ENCODE peak calls at places on chromosome 13, in six cellular contexts. T, N, J, D, R and G are unnamed samples.

GRCh38 chr13:79392882-79393563 is 13.0 kb downstream of the RBM26 start:
- DNase-seq in T (no peak), N (no peak), J (no peak), D (peak), R (no peak), G (peak)

GRCh38 chr13:31725841-31726240 is 13.5 kb upstream of the RXFP2 start:
- DNase-seq in T (no peak), N (no peak), J (no peak), D (no peak), R (no peak), G (no peak)

GRCh38 chr13:102141625-102142472 is 260.0 kb downstream of the FGF14 start:
- DNase-seq in T (peak), N (no peak), J (no peak), D (peak), R (no peak), G (no peak)

GRCh38 chr13:73910733-73911132 is 223.5 kb downstream of the KLF12 start:
- DNase-seq in T (no peak), N (no peak), J (no peak), D (no peak), R (no peak), G (no peak)

GRCh38 chr13:31200636-31200970 is 828 bp downstream of the B3GLCT start:
- DNase-seq in T (peak), N (peak), J (no peak), D (no peak), R (peak), G (peak)

GRCh38 chr13:50125556-50126377 is 110.5 kb downstream of the KCNRG start:
- DNase-seq in T (peak), N (peak), J (peak), D (peak), R (peak), G (peak)

GRCh38 chr13:112761701-112762689 is 72.2 kb downstream of the ATP11A start:
- DNase-seq in T (no peak), N (no peak), J (no peak), D (peak), R (no peak), G (peak)

GRCh38 chr13:51781246-51782022 is 22.5 kb downstream of the DHRS12 start:
- DNase-seq in T (no peak), N (no peak), J (no peak), D (peak), R (peak), G (peak)

GRCh38 chr13:80131204-80131603 is 209.7 kb downstream of the SPRY2 start:
- DNase-seq in T (no peak), N (peak), J (no peak), D (peak), R (peak), G (peak)

GRCh38 chr13:78137404-78138142 is 218.9 kb upstream of the EDNRB start:
- DNase-seq in T (peak), N (no peak), J (peak), D (peak), R (peak), G (peak)

GRCh38 chr13:18948664-18949488 is 232.7 kb downstream of the TUBA3C start:
- DNase-seq in T (no peak), N (peak), J (no peak), D (no peak), R (no peak), G (no peak)

GRCh38 chr13:107144432-107144831 is 576.5 kb upstream of the ARGLU1 start:
- DNase-seq in T (no peak), N (no peak), J (no peak), D (peak), R (no peak), G (no peak)

GRCh38 chr13:55493297-55493696 is 1647.4 kb upstream of the PRR20A start:
- DNase-seq in T (no peak), N (no peak), J (no peak), D (no peak), R (no peak), G (no peak)

GRCh38 chr13:32850311-32851052 is 165.7 kb upstream of the KL start:
- DNase-seq in T (no peak), N (no peak), J (no peak), D (no peak), R (no peak), G (no peak)

GRCh38 chr13:32983058-32983457 is 33.2 kb upstream of the KL start:
- DNase-seq in T (no peak), N (no peak), J (no peak), D (no peak), R (no peak), G (no peak)

GRCh38 chr13:41004875-41005693 is 14.0 kb downstream of the ELF1 start:
- DNase-seq in T (no peak), N (no peak), J (no peak), D (peak), R (no peak), G (no peak)

GRCh38 chr13:27500806-27501534 is 50.6 kb upstream of the MTIF3 start:
- DNase-seq in T (no peak), N (no peak), J (no peak), D (no peak), R (no peak), G (no peak)

GRCh38 chr13:46559272-46559805 is 6.4 kb downstream of the LRCH1 start:
- DNase-seq in T (no peak), N (no peak), J (no peak), D (no peak), R (no peak), G (no peak)

GRCh38 chr13:62119739-62120700 is 704.4 kb upstream of the PCDH20 start:
- DNase-seq in T (no peak), N (no peak), J (no peak), D (peak), R (no peak), G (no peak)

GRCh38 chr13:99857738-99858137 is 113.8 kb downstream of the ZIC5 start:
- DNase-seq in T (no peak), N (no peak), J (no peak), D (no peak), R (no peak), G (no peak)

GRCh38 chr13:44649118-44649455 is 73.0 kb upstream of the TSC22D1 start:
- DNase-seq in T (no peak), N (no peak), J (no peak), D (no peak), R (no peak), G (no peak)

GRCh38 chr13:41842029-41842428 is 118.9 kb downstream of the VWA8 start:
- DNase-seq in T (no peak), N (no peak), J (no peak), D (peak), R (no peak), G (no peak)

GRCh38 chr13:52001120-52001731 is 10.0 kb downstream of the ATP7B start:
- DNase-seq in T (peak), N (no peak), J (no peak), D (peak), R (no peak), G (no peak)

GRCh38 chr13:20721454-20722357 is 18.2 kb downstream of the IL17D start:
- DNase-seq in T (no peak), N (no peak), J (no peak), D (peak), R (peak), G (peak)

GRCh38 chr13:23631676-23632622 is 61.7 kb downstream of the TNFRSF19 start:
- DNase-seq in T (no peak), N (no peak), J (no peak), D (no peak), R (no peak), G (no peak)

GRCh38 chr13:106533940-106534843 is 1.3 kb downstream of the EFNB2 start:
- DNase-seq in T (peak), N (peak), J (no peak), D (peak), R (peak), G (peak)

GRCh38 chr13:40149611-40150283 is 494.3 kb downstream of the COG6 start:
- DNase-seq in T (no peak), N (no peak), J (peak), D (peak), R (no peak), G (peak)

GRCh38 chr13:81596224-81596753 is 1255.4 kb upstream of the SPRY2 start:
- DNase-seq in T (no peak), N (no peak), J (no peak), D (peak), R (no peak), G (no peak)

GRCh38 chr13:24627090-24627714 is 53.0 kb upstream of the ATP12A start:
- DNase-seq in T (no peak), N (no peak), J (no peak), D (no peak), R (peak), G (peak)

GRCh38 chr13:91031508-91031907 is 316.0 kb upstream of the MIR17HG start:
- DNase-seq in T (no peak), N (no peak), J (no peak), D (no peak), R (no peak), G (no peak)

GRCh38 chr13:99265823-99266426 is 7.7 kb upstream of the GPR18 start:
- DNase-seq in T (no peak), N (no peak), J (no peak), D (peak), R (no peak), G (no peak)

GRCh38 chr13:92589955-92590354 is 636.7 kb upstream of the GPC6 start:
- DNase-seq in T (no peak), N (no peak), J (no peak), D (no peak), R (no peak), G (no peak)

GRCh38 chr13:62453761-62454160 is 1038.1 kb upstream of the PCDH20 start:
- DNase-seq in T (no peak), N (no peak), J (no peak), D (no peak), R (no peak), G (no peak)

GRCh38 chr13:48192536-48192935 is 40.5 kb upstream of the ITM2B start:
- DNase-seq in T (no peak), N (no peak), J (no peak), D (no peak), R (no peak), G (no peak)

GRCh38 chr13:65460136-65460535 is 1770.0 kb downstream of the PCDH9 start:
- DNase-seq in T (no peak), N (no peak), J (no peak), D (peak), R (no peak), G (no peak)

GRCh38 chr13:51000576-51001260 is 91.1 kb downstream of the RNASEH2B start:
- DNase-seq in T (peak), N (no peak), J (peak), D (peak), R (no peak), G (no peak)